ENCODE peak calls at places on chromosome 1, in eight cellular contexts. Z is transverse colon; J is GM13976; P is cardiac muscle cell; V is WTC11; A is activated T-cell treated with anti-CD3 and anti-CD28 coated beads, Interleukin-2, amount 50 U/mL, for 24 hours; N is NCI-H187 treated with DMSO at 0.1 percent for 48 hours; E is amygdala. K is an unnamed sample.

GRCh38 chr1:197725044-197725443 is 50.2 kb downstream of the DENND1B start:
- DNase-seq in Z (no peak), J (no peak), A (no peak), V (no peak), P (peak; percentile 33), E (no peak), N (no peak), K (peak; percentile 6)

GRCh38 chr1:153548722-153549695 is at the start of gene S100A3:
- DNase-seq in A (no peak), V (no peak), N (no peak), Z (peak; percentile 51), E (no peak), P (peak; percentile 90), J (no peak), K (peak; percentile 39)

GRCh38 chr1:205444931-205445652 is 10.8 kb downstream of the BLACAT1 start:
- DNase-seq in V (peak; percentile 84), E (peak; percentile 89), Z (peak; percentile 35), A (no peak), P (peak; percentile 58), N (no peak), J (no peak), K (peak; percentile 96)

GRCh38 chr1:150487763-150488115 is 520 bp downstream of the TARS2 start:
- DNase-seq in V (no peak), J (no peak), A (no peak), N (no peak), Z (no peak), P (no peak), E (no peak), K (no peak)

GRCh38 chr1:82838066-82838465 is 1037.3 kb downstream of the ADGRL2 start:
- DNase-seq in N (no peak), P (peak; percentile 2), A (no peak), Z (no peak), E (no peak), V (no peak), J (no peak), K (no peak)

GRCh38 chr1:200625381-200625824 is 4.9 kb upstream of the KIF14 start:
- DNase-seq in A (no peak), N (no peak), J (peak; percentile 57), E (no peak), Z (no peak), P (peak; percentile 18), V (no peak), K (peak; percentile 24)

GRCh38 chr1:8422439-8423133 is 104.7 kb downstream of the SLC45A1 start:
- DNase-seq in V (no peak), A (peak; percentile 48), P (peak; percentile 62), J (no peak), E (no peak), N (no peak), Z (peak; percentile 27), K (no peak)

GRCh38 chr1:233138794-233139544 is 156.6 kb downstream of the PCNX2 start:
- DNase-seq in A (no peak), Z (no peak), N (no peak), V (no peak), P (no peak), J (no peak), E (no peak), K (peak; percentile 80)

GRCh38 chr1:175192630-175193338 is at the start of gene KIAA0040:
- DNase-seq in Z (peak; percentile 83), N (no peak), J (peak; percentile 80), P (peak; percentile 38), E (no peak), A (peak; percentile 83), V (peak; percentile 72), K (peak; percentile 24)

GRCh38 chr1:39832294-39832693 is 43.6 kb upstream of the BMP8B start:
- DNase-seq in J (no peak), P (no peak), V (no peak), N (no peak), Z (no peak), A (no peak), E (no peak), K (no peak)

GRCh38 chr1:921011-921837 is 2.5 kb upstream of the SAMD11 start:
- DNase-seq in N (peak; percentile 40), Z (peak; percentile 72), J (peak; percentile 76), P (peak; percentile 79), A (peak; percentile 59), V (peak; percentile 75), E (peak; percentile 55), K (peak; percentile 93)

GRCh38 chr1:78836736-78837135 is 169.8 kb downstream of the ADGRL4 start:
- DNase-seq in P (peak; percentile 34), V (no peak), N (no peak), A (no peak), Z (no peak), J (no peak), E (no peak), K (no peak)

GRCh38 chr1:194447635-194448034 is 1261.2 kb upstream of the B3GALT2 start:
- DNase-seq in J (no peak), Z (no peak), A (no peak), V (no peak), N (no peak), P (no peak), E (no peak), K (no peak)

GRCh38 chr1:166169182-166169581 is 2.4 kb upstream of the FAM78B start:
- DNase-seq in Z (no peak), V (no peak), P (no peak), A (no peak), J (no peak), E (no peak), N (no peak), K (no peak)

GRCh38 chr1:41358152-41358937 is 2.9 kb upstream of the FOXO6 start:
- DNase-seq in P (no peak), A (peak; percentile 26), N (no peak), Z (no peak), E (no peak), J (no peak), V (peak; percentile 25), K (no peak)

GRCh38 chr1:105641407-105641806 is 1415.1 kb upstream of the PRMT6 start:
- DNase-seq in V (no peak), N (no peak), J (no peak), A (no peak), Z (no peak), E (no peak), P (no peak), K (no peak)

GRCh38 chr1:89633745-89634625 is 1.1 kb downstream of the LRRC8C start:
- DNase-seq in N (no peak), J (no peak), Z (peak; percentile 10), V (peak; percentile 28), E (no peak), A (no peak), P (peak; percentile 61), K (peak; percentile 18)